ENCODE peak calls at places on chromosome 12, in six cellular contexts. One of them, this sample, is unnamed.

GRCh38 chr12:54276368-54276767 is 3.6 kb downstream of the CBX5 start:
- DNase-seq in HepG2: no peak
- DNase-seq in HCT116: no peak
- DNase-seq in K562: no peak
- DNase-seq in H1: no peak
- DNase-seq in GM12878: no peak
- DNase-seq in this sample: no peak

GRCh38 chr12:33678221-33678964 is 238.8 kb upstream of the SYT10 start:
- DNase-seq in HepG2: no peak
- DNase-seq in HCT116: no peak
- DNase-seq in K562: peak; percentile 46
- DNase-seq in H1: no peak
- DNase-seq in GM12878: no peak
- DNase-seq in this sample: no peak

GRCh38 chr12:49527361-49528130 is 11.3 kb upstream of the KCNH3 start:
- DNase-seq in HepG2: no peak
- DNase-seq in HCT116: no peak
- DNase-seq in K562: no peak
- DNase-seq in H1: no peak
- DNase-seq in GM12878: no peak
- DNase-seq in this sample: no peak

GRCh38 chr12:111409403-111410228 is 3.9 kb downstream of the SH2B3 start:
- DNase-seq in HepG2: no peak
- DNase-seq in HCT116: no peak
- DNase-seq in K562: peak; percentile 84
- DNase-seq in H1: no peak
- DNase-seq in GM12878: no peak
- DNase-seq in this sample: no peak

GRCh38 chr12:72560370-72560769 is 288.2 kb downstream of the TRHDE start:
- DNase-seq in HepG2: no peak
- DNase-seq in HCT116: no peak
- DNase-seq in K562: no peak
- DNase-seq in H1: no peak
- DNase-seq in GM12878: no peak
- DNase-seq in this sample: no peak

GRCh38 chr12:95790025-95790911 is at the start of gene NTN4:
- DNase-seq in HepG2: no peak
- DNase-seq in HCT116: no peak
- DNase-seq in K562: no peak
- DNase-seq in H1: peak; percentile 76
- DNase-seq in GM12878: no peak
- DNase-seq in this sample: no peak

GRCh38 chr12:129911437-129912049 is 7.7 kb upstream of the TMEM132D start:
- DNase-seq in HepG2: peak; percentile 30
- DNase-seq in HCT116: no peak
- DNase-seq in K562: peak; percentile 62
- DNase-seq in H1: peak; percentile 77
- DNase-seq in GM12878: no peak
- DNase-seq in this sample: no peak

GRCh38 chr12:28050606-28051005 is 78.1 kb upstream of the PTHLH start:
- DNase-seq in HepG2: no peak
- DNase-seq in HCT116: no peak
- DNase-seq in K562: no peak
- DNase-seq in H1: no peak
- DNase-seq in GM12878: no peak
- DNase-seq in this sample: no peak

GRCh38 chr12:26514364-26514763 is 318.6 kb downstream of the ITPR2 start:
- DNase-seq in HepG2: no peak
- DNase-seq in HCT116: no peak
- DNase-seq in K562: no peak
- DNase-seq in H1: no peak
- DNase-seq in GM12878: no peak
- DNase-seq in this sample: no peak

GRCh38 chr12:88834226-88834625 is 254.0 kb upstream of the KITLG start:
- DNase-seq in HepG2: no peak
- DNase-seq in HCT116: no peak
- DNase-seq in K562: no peak
- DNase-seq in H1: no peak
- DNase-seq in GM12878: no peak
- DNase-seq in this sample: no peak

GRCh38 chr12:53495903-53496751 is 3.1 kb downstream of the MAP3K12 start:
- DNase-seq in HepG2: peak; percentile 63
- DNase-seq in HCT116: no peak
- DNase-seq in K562: peak; percentile 65
- DNase-seq in H1: no peak
- DNase-seq in GM12878: peak; percentile 28
- DNase-seq in this sample: no peak

GRCh38 chr12:111991946-111992345 is 21.0 kb downstream of the TMEM116 start:
- DNase-seq in HepG2: no peak
- DNase-seq in HCT116: no peak
- DNase-seq in K562: no peak
- DNase-seq in H1: no peak
- DNase-seq in GM12878: no peak
- DNase-seq in this sample: no peak

GRCh38 chr12:8011331-8011730 is 21.2 kb upstream of the FOXJ2 start:
- DNase-seq in HepG2: no peak
- DNase-seq in HCT116: no peak
- DNase-seq in K562: no peak
- DNase-seq in H1: no peak
- DNase-seq in GM12878: no peak
- DNase-seq in this sample: no peak

GRCh38 chr12:93536766-93537515 is 35.5 kb upstream of the SOCS2 start:
- DNase-seq in HepG2: no peak
- DNase-seq in HCT116: no peak
- DNase-seq in K562: no peak
- DNase-seq in H1: no peak
- DNase-seq in GM12878: peak; percentile 15
- DNase-seq in this sample: no peak

GRCh38 chr12:65568517-65568916 is 255.8 kb upstream of the HMGA2 start:
- DNase-seq in HepG2: no peak
- DNase-seq in HCT116: no peak
- DNase-seq in K562: no peak
- DNase-seq in H1: no peak
- DNase-seq in GM12878: no peak
- DNase-seq in this sample: no peak

GRCh38 chr12:128818065-128819022 is 5.4 kb downstream of the SLC15A4 start:
- DNase-seq in HepG2: no peak
- DNase-seq in HCT116: no peak
- DNase-seq in K562: no peak
- DNase-seq in H1: no peak
- DNase-seq in GM12878: no peak
- DNase-seq in this sample: no peak

GRCh38 chr12:8687846-8688601 is 9.8 kb upstream of the RIMKLB start:
- DNase-seq in HepG2: no peak
- DNase-seq in HCT116: peak; percentile 27
- DNase-seq in K562: no peak
- DNase-seq in H1: no peak
- DNase-seq in GM12878: no peak
- DNase-seq in this sample: peak; percentile 92

GRCh38 chr12:58166643-58167042 is 225.3 kb downstream of the ATP23 start:
- DNase-seq in HepG2: no peak
- DNase-seq in HCT116: no peak
- DNase-seq in K562: no peak
- DNase-seq in H1: no peak
- DNase-seq in GM12878: no peak
- DNase-seq in this sample: no peak

GRCh38 chr12:87870493-87870892 is 158.7 kb downstream of the C12orf50 start:
- DNase-seq in HepG2: no peak
- DNase-seq in HCT116: no peak
- DNase-seq in K562: no peak
- DNase-seq in H1: no peak
- DNase-seq in GM12878: no peak
- DNase-seq in this sample: no peak

GRCh38 chr12:104121001-104121400 is 17.0 kb downstream of the NFYB start:
- DNase-seq in HepG2: no peak
- DNase-seq in HCT116: no peak
- DNase-seq in K562: no peak
- DNase-seq in H1: no peak
- DNase-seq in GM12878: no peak
- DNase-seq in this sample: no peak

GRCh38 chr12:115020091-115020490 is 336.1 kb upstream of the TBX3 start:
- DNase-seq in HepG2: no peak
- DNase-seq in HCT116: no peak
- DNase-seq in K562: no peak
- DNase-seq in H1: no peak
- DNase-seq in GM12878: no peak
- DNase-seq in this sample: no peak

GRCh38 chr12:45849289-45849688 is 119.8 kb downstream of the ARID2 start:
- DNase-seq in HepG2: no peak
- DNase-seq in HCT116: no peak
- DNase-seq in K562: no peak
- DNase-seq in H1: no peak
- DNase-seq in GM12878: no peak
- DNase-seq in this sample: no peak

GRCh38 chr12:112577473-112578334 is 159.0 kb downstream of the PTPN11 start:
- DNase-seq in HepG2: no peak
- DNase-seq in HCT116: no peak
- DNase-seq in K562: no peak
- DNase-seq in H1: peak; percentile 55
- DNase-seq in GM12878: no peak
- DNase-seq in this sample: peak; percentile 91

GRCh38 chr12:70265132-70265531 is 21.9 kb downstream of the CNOT2 start:
- DNase-seq in HepG2: no peak
- DNase-seq in HCT116: no peak
- DNase-seq in K562: no peak
- DNase-seq in H1: no peak
- DNase-seq in GM12878: no peak
- DNase-seq in this sample: no peak
- H3K4me1 ChIP-seq in HepG2: peaks cover 43% of the 10 kb centered on the region
- H3K4me1 ChIP-seq in HCT116: no peaks in the 10 kb centered on the region
- H3K4me1 ChIP-seq in K562: peaks cover 13% of the 10 kb centered on the region
- H3K4me1 ChIP-seq in H1: peaks cover 9% of the 10 kb centered on the region
- H3K4me1 ChIP-seq in GM12878: no peaks in the 10 kb centered on the region
- H3K4me1 ChIP-seq in this sample: no peaks in the 10 kb centered on the region

DNA sequence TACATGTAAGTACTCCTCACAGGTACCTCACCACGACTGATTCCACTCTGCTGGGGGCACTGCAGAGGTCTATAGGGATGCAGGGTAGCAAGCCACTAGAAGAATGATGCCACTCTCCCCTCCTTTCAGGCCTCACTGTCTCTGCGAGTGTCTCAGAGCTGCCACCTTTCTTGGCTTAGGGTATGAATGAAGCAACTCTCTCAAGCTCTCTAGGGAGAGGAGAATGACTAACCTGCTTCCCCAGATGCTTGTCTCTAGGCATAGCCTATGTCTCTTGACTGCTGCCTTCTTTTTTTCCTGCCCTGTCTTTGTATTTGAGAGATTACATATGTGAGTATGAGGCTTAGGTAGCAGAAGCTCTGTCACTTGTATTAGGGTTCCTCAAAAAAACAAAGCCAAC is 566.5 kb upstream of the ATP2B1 start:
- DNase-seq in HepG2: no peak
- DNase-seq in HCT116: no peak
- DNase-seq in K562: no peak
- DNase-seq in H1: no peak
- DNase-seq in GM12878: no peak
- DNase-seq in this sample: no peak
- TF ChIP-seq ZNF274 in HepG2: no peak
- TF ChIP-seq ZNF274 in HCT116: no peak
- TF ChIP-seq ZNF274 in K562: no peak
- TF ChIP-seq ZNF274 in H1: no peak
- TF ChIP-seq ZNF274 in GM12878: no peak
- TF ChIP-seq ZNF274 in this sample: no peak

GRCh38 chr12:6548556-6549378 is 7.1 kb downstream of the IFFO1 start:
- DNase-seq in HepG2: no peak
- DNase-seq in HCT116: no peak
- DNase-seq in K562: no peak
- DNase-seq in H1: no peak
- DNase-seq in GM12878: no peak
- DNase-seq in this sample: no peak
- H3K4me1 ChIP-seq in HepG2: peaks cover 31% of the 10 kb centered on the region
- H3K4me1 ChIP-seq in HCT116: peaks cover 28% of the 10 kb centered on the region
- H3K4me1 ChIP-seq in K562: peaks cover 27% of the 10 kb centered on the region
- H3K4me1 ChIP-seq in H1: peaks cover 4% of the 10 kb centered on the region
- H3K4me1 ChIP-seq in GM12878: peaks cover 7% of the 10 kb centered on the region
- H3K4me1 ChIP-seq in this sample: peaks cover 52% of the 10 kb centered on the region

DNA sequence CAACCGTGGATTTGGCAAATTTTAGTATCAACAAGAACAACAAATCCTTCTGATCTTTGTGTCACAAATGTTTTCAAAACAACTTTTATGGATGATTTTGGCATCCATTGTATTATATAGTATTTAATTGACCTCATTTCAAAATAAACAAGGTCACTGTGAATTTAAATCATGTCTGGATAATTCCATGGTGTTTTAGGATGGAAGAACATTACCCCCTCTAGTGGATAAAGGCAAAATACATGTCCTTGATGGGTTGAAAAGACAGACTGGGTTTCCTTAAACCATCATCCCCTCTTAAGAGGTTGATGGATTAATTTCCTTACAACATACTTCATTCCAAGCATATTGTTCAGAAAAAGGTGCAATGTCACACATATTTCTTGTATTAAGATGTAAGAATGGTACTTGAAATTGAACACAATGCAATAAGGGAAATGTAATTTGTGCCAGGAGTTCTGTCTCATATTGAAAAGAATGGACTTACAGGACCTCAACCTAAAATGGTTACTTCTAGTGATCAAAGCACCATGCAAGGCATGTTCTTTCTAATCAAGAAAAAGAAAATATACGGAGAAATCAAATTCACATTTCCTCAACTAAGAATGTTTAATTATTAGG is 352.0 kb downstream of the BCAT1 start:
- DNase-seq in HepG2: peak; percentile 24
- DNase-seq in HCT116: no peak
- DNase-seq in K562: peak; percentile 23
- DNase-seq in H1: no peak
- DNase-seq in GM12878: no peak
- DNase-seq in this sample: peak; percentile 81
- TF ChIP-seq ZNF274 in HepG2: no peak
- TF ChIP-seq ZNF274 in HCT116: no peak
- TF ChIP-seq ZNF274 in K562: no peak
- TF ChIP-seq ZNF274 in H1: no peak
- TF ChIP-seq ZNF274 in GM12878: no peak
- TF ChIP-seq ZNF274 in this sample: no peak

This sample was measured in NT2/D1.